ENCODE peak calls at places on chromosomes 7 and 10, in nine cellular contexts. D is MM.1S, T is PC-3, N is IMR-90, V is HCT116, H is A549, Q is astrocyte, R is HepG2, S is trophoblast cell. U is an unnamed sample.

GRCh38 chr10:125158528-125159485 is 1.6 kb downstream of the CTBP2 start:
- DNase-seq in D (no peak), T (peak; percentile 44), N (peak; percentile 54), V (no peak), H (peak; percentile 42), Q (peak; percentile 47), R (no peak), S (peak; percentile 58), U (peak; percentile 56)

GRCh38 chr7:24702674-24703235 is 54.5 kb downstream of the GSDME start:
- DNase-seq in D (no peak), T (no peak), N (peak; percentile 41), V (no peak), H (no peak), Q (peak; percentile 28), R (no peak), S (no peak), U (no peak)

GRCh38 chr7:137652721-137653120 is 194.1 kb downstream of the DGKI start:
- DNase-seq in D (no peak), T (peak; percentile 52), N (peak; percentile 78), V (no peak), H (no peak), Q (peak; percentile 56), R (no peak), S (no peak), U (no peak)

GRCh38 chr10:126459032-126459831 is 71.0 kb upstream of the ADAM12 start:
- DNase-seq in D (no peak), T (peak; percentile 43), N (peak; percentile 52), V (no peak), H (peak; percentile 65), Q (peak; percentile 86), R (no peak), S (peak; percentile 51), U (no peak)

GRCh38 chr10:100009793-100010676 is at the start of gene DNMBP:
- DNase-seq in D (peak; percentile 85), T (peak; percentile 79), N (peak; percentile 79), V (peak; percentile 63), H (peak; percentile 82), Q (peak; percentile 63), R (peak; percentile 61), S (peak; percentile 97), U (peak; percentile 75)

GRCh38 chr10:79905322-79906314 is 43.3 kb downstream of the SFTPD start:
- DNase-seq in D (peak; percentile 27), T (peak; percentile 66), N (peak; percentile 12), V (no peak), H (no peak), Q (peak; percentile 20), R (no peak), S (peak; percentile 3), U (peak; percentile 14)

GRCh38 chr7:17774248-17774647 is 166.0 kb downstream of the SNX13 start:
- DNase-seq in D (no peak), T (peak; percentile 78), N (peak; percentile 91), V (no peak), H (peak; percentile 18), Q (peak; percentile 97), R (no peak), S (peak; percentile 6), U (peak; percentile 88)

GRCh38 chr7:28041508-28042314 is 138.9 kb downstream of the JAZF1 start:
- DNase-seq in D (no peak), T (peak; percentile 77), N (peak; percentile 90), V (peak; percentile 37), H (peak; percentile 87), Q (peak; percentile 92), R (no peak), S (peak; percentile 98), U (peak; percentile 92)

GRCh38 chr10:58781873-58782488 is 269.3 kb downstream of the BICC1 start:
- DNase-seq in D (peak; percentile 62), T (peak; percentile 93), N (peak; percentile 49), V (peak; percentile 47), H (peak; percentile 54), Q (no peak), R (peak; percentile 42), S (peak; percentile 87), U (peak; percentile 47)

GRCh38 chr7:234712-235553 is 42.6 kb downstream of the FAM20C start:
- DNase-seq in D (no peak), T (peak; percentile 45), N (peak; percentile 71), V (no peak), H (peak; percentile 88), Q (no peak), R (peak; percentile 78), S (peak; percentile 92), U (peak; percentile 29)

GRCh38 chr10:114024876-114025609 is 18.6 kb upstream of the ADRB1 start:
- DNase-seq in D (peak; percentile 42), T (no peak), N (peak; percentile 20), V (no peak), H (peak; percentile 25), Q (no peak), R (no peak), S (peak; percentile 35), U (no peak)
- H3K4me2 ChIP-seq in D (no peak overlapping the region), T (no peak overlapping the region), N (no peak overlapping the region), V (peak overlapping the region; percentile 68), H (peak overlapping the region; percentile 75), Q (no peak overlapping the region), R (no peak overlapping the region), S (no peak overlapping the region), U (no peak overlapping the region)

GRCh38 chr7:23600251-23600650 is 3.1 kb downstream of the CCDC126 start:
- DNase-seq in D (no peak), T (no peak), N (no peak), V (no peak), H (no peak), Q (peak; percentile 26), R (no peak), S (no peak), U (no peak)

GRCh38 chr7:23597064-23597907 is at the start of gene CCDC126:
- DNase-seq in D (peak; percentile 88), T (peak; percentile 91), N (peak; percentile 87), V (peak; percentile 79), H (peak; percentile 90), Q (peak; percentile 81), R (peak; percentile 83), S (peak; percentile 97), U (peak; percentile 88)

GRCh38 chr7:23597908-23598224 is 684 bp downstream of the CCDC126 start:
- DNase-seq in D (no peak), T (no peak), N (no peak), V (no peak), H (no peak), Q (no peak), R (no peak), S (no peak), U (no peak)

GRCh38 chr7:23594879-23595604 is 2.1 kb upstream of the CCDC126 start:
- DNase-seq in D (no peak), T (peak; percentile 69), N (no peak), V (peak; percentile 52), H (no peak), Q (no peak), R (peak; percentile 70), S (peak; percentile 15), U (peak; percentile 87)

DNA sequence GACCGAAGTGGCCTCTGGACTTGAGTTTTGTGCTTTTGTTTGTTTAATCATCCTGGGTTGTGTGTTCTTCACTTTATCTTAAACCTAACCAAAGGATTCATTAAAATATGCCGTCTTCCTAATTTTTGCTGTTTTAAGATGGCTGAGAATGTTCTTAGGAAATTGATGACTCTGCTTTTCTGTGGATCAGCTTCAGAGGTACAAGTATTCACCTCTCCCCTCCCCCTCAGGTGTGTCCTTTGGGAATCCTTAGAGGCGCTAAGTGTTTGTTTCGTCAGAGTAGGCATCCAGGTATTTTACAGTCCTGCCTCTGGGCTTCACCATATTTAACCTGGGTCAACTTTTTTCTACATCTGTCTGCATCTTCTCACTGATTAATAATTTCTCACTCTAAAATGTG is 1.1 kb downstream of the CCDC126 start:
- DNase-seq in D (no peak), T (peak; percentile 22), N (no peak), V (peak; percentile 34), H (no peak), Q (no peak), R (peak; percentile 10), S (peak; percentile 31), U (peak; percentile 39)
- H3K4me1 ChIP-seq in D (peaks cover 9% of the 10 kb centered on the region), T (peaks cover 24% of the 10 kb centered on the region), N (peaks cover 4% of the 10 kb centered on the region), V (peaks cover 31% of the 10 kb centered on the region), H (peaks cover 7% of the 10 kb centered on the region), Q (peaks cover 8% of the 10 kb centered on the region), R (peaks cover 44% of the 10 kb centered on the region), S (peaks cover 6% of the 10 kb centered on the region), U (peaks cover 20% of the 10 kb centered on the region)

GRCh38 chr10:90913774-90914420 is 7.0 kb downstream of the ANKRD1 start:
- DNase-seq in D (no peak), T (no peak), N (no peak), V (no peak), H (no peak), Q (no peak), R (no peak), S (no peak), U (no peak)

GRCh38 chr10:90917231-90917967 is 3.5 kb downstream of the ANKRD1 start:
- DNase-seq in D (no peak), T (no peak), N (no peak), V (no peak), H (no peak), Q (no peak), R (no peak), S (no peak), U (no peak)

GRCh38 chr10:90916392-90917110 is 4.3 kb downstream of the ANKRD1 start:
- DNase-seq in D (no peak), T (no peak), N (no peak), V (no peak), H (no peak), Q (no peak), R (no peak), S (no peak), U (no peak)

GRCh38 chr10:90912854-90913479 is 7.9 kb downstream of the ANKRD1 start:
- DNase-seq in D (no peak), T (no peak), N (no peak), V (no peak), H (no peak), Q (no peak), R (no peak), S (no peak), U (no peak)

DNA sequence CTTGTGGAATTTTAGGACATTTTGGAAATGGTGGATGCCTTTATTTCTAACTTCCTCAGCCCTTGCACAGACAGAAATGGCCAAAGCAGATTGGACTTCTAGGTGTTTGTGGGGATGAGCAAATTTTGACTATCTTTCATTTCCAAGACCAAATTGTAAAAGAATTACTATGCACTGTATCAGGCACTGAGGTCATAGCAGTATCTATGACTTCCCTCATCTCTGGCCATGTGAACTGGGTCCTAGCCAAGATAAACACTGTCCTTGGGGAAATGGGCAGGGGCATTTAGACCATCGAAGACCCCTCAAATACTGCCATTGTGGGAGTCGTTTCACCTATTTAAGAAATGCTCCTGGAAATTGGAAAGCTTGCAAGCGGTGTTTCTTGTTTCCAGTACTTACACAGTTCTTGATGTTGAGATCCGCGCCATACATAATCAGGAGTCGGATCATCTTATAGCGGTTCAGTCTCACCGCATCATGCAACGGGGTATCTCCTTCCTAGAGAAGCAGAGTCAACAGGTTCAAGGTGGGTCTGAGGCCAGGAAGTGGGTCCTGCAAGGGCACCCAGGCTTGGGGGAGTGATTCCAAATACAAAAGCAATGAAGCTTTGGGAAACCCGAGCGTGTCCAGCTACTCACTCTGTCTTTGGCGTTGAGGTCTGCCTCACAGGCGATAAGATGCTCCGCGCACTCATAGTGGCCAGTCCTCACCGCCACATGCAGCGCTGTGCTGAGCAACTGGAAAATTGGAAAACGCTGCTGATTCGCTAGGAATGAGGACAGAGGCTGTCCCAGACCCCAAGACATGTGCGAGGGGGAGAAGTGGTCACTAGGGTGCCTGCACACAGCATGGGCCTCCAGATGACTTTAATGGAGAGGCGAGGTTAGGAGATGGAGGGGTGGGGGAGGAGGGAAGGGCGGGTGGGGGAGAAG is 5.5 kb downstream of the ANKRD1 start:
- DNase-seq in D (no peak), T (no peak), N (no peak), V (no peak), H (no peak), Q (no peak), R (no peak), S (no peak), U (no peak)
- H3K4me2 ChIP-seq in D (no peak overlapping the region), T (no peak overlapping the region), N (no peak overlapping the region), V (no peak overlapping the region), H (no peak overlapping the region), Q (no peak overlapping the region), R (no peak overlapping the region), S (no peak overlapping the region), U (no peak overlapping the region)

GRCh38 chr10:34697366-34698247 is 117.5 kb downstream of the PARD3 start:
- DNase-seq in D (no peak), T (peak; percentile 48), N (no peak), V (no peak), H (peak; percentile 31), Q (peak; percentile 25), R (no peak), S (no peak), U (no peak)
- H3K4me1 ChIP-seq in D (peaks cover 14% of the 10 kb centered on the region), T (peaks cover 59% of the 10 kb centered on the region), N (peaks cover 5% of the 10 kb centered on the region), V (peaks cover 44% of the 10 kb centered on the region), H (peaks cover 73% of the 10 kb centered on the region), Q (peaks cover 40% of the 10 kb centered on the region), R (peaks cover 41% of the 10 kb centered on the region), S (peaks cover 3% of the 10 kb centered on the region), U (peaks cover 66% of the 10 kb centered on the region)